ENCODE peak calls at places on chromosome 2, in ten cellular contexts. E is tibial nerve, Q is GM12878, W is H1, Y is upper lobe of left lung, A is A549, O is SK-N-SH, T is sigmoid colon, R is ovary, G is K562. N is an unnamed sample. For H3K4me1, the result is how much of the 10 kb centered on the place peaks cover.

GRCh38 chr2:26988165-26988879 is 17.9 kb downstream of the MAPRE3 start:
- DNase-seq in E (no peak), Q (no peak), W (no peak), Y (no peak), A (no peak), O (no peak), T (no peak), R (no peak), G (no peak), N (no peak)

GRCh38 chr2:165927353-165927752 is 26.2 kb downstream of the TTC21B start:
- DNase-seq in E (no peak), Q (no peak), W (no peak), Y (no peak), A (no peak), O (no peak), T (no peak), R (no peak), G (no peak), N (no peak)

GRCh38 chr2:27265536-27265870 is 2.7 kb upstream of the SLC30A3 start:
- DNase-seq in E (no peak), Q (no peak), W (no peak), Y (no peak), A (no peak), O (no peak), T (no peak), R (no peak), G (no peak), N (no peak)

GRCh38 chr2:148664229-148664628 is 19.7 kb downstream of the EPC2 start:
- DNase-seq in E (no peak), Q (no peak), W (no peak), Y (no peak), A (no peak), O (no peak), T (no peak), R (no peak), G (no peak), N (no peak)

GRCh38 chr2:237631029-237631785 is 3.8 kb downstream of the LRRFIP1 start:
- DNase-seq in E (no peak), Q (no peak), W (no peak), Y (no peak), A (no peak), O (no peak), T (no peak), R (no peak), G (no peak), N (no peak)

GRCh38 chr2:19738707-19739106 is 163.1 kb downstream of the TTC32 start:
- DNase-seq in E (peak), Q (no peak), W (no peak), Y (no peak), A (no peak), O (no peak), T (peak), R (no peak), G (no peak), N (peak)

GRCh38 chr2:2527162-2527561 is 196.1 kb upstream of the MYT1L start:
- DNase-seq in E (no peak), Q (no peak), W (no peak), Y (no peak), A (peak), O (no peak), T (peak), R (no peak), G (no peak), N (no peak)

GRCh38 chr2:24659862-24660261 is 133.3 kb downstream of the PTRHD1 start:
- DNase-seq in E (no peak), Q (no peak), W (no peak), Y (no peak), A (no peak), O (peak), T (no peak), R (no peak), G (no peak), N (no peak)

GRCh38 chr2:31141513-31141912 is 3.3 kb upstream of the GALNT14 start:
- DNase-seq in E (no peak), Q (no peak), W (no peak), Y (no peak), A (no peak), O (no peak), T (no peak), R (no peak), G (no peak), N (no peak)

GRCh38 chr2:229921892-229922448 is at the start of gene TRIP12:
- DNase-seq in E (peak), Q (peak), W (peak), Y (peak), A (peak), O (peak), T (peak), R (peak), G (peak), N (peak)

GRCh38 chr2:64604155-64604554 is 49.6 kb downstream of the SERTAD2 start:
- DNase-seq in E (no peak), Q (no peak), W (no peak), Y (no peak), A (no peak), O (no peak), T (peak), R (no peak), G (no peak), N (no peak)

GRCh38 chr2:44768438-44769236 is 172.9 kb upstream of the SIX3 start:
- DNase-seq in E (no peak), Q (no peak), W (peak), Y (no peak), A (no peak), O (no peak), T (no peak), R (no peak), G (no peak), N (no peak)

GRCh38 chr2:181891258-181891965 is at the start of gene ITPRID2:
- DNase-seq in E (peak), Q (no peak), W (no peak), Y (peak), A (peak), O (peak), T (peak), R (peak), G (peak), N (peak)

GRCh38 chr2:55636831-55637230 is 19.4 kb upstream of the PPP4R3B start:
- DNase-seq in E (no peak), Q (no peak), W (no peak), Y (no peak), A (no peak), O (no peak), T (no peak), R (no peak), G (no peak), N (no peak)

GRCh38 chr2:190666895-190667294 is 18.0 kb downstream of the NAB1 start:
- DNase-seq in E (no peak), Q (no peak), W (no peak), Y (no peak), A (no peak), O (no peak), T (no peak), R (no peak), G (no peak), N (no peak)

GRCh38 chr2:229235136-229235914 is 35.8 kb downstream of the PID1 start:
- DNase-seq in E (peak), Q (no peak), W (peak), Y (peak), A (no peak), O (no peak), T (peak), R (no peak), G (no peak), N (no peak)

GRCh38 chr2:220090050-220090449 is 462.6 kb downstream of the SLC4A3 start:
- DNase-seq in E (no peak), Q (no peak), W (no peak), Y (no peak), A (peak), O (no peak), T (no peak), R (no peak), G (no peak), N (no peak)
- TF ChIP-seq EP300 in E (no peak), Q (no peak), W (no peak), Y (no peak), A (no peak), O (no peak), T (no peak), R (no peak), G (no peak), N (no peak)

GRCh38 chr2:168469281-168469988 is 13.4 kb downstream of the CERS6 start:
- DNase-seq in E (no peak), Q (peak), W (no peak), Y (no peak), A (no peak), O (no peak), T (no peak), R (no peak), G (no peak), N (no peak)

GRCh38 chr2:168466834-168467565 is 10.9 kb downstream of the CERS6 start:
- DNase-seq in E (no peak), Q (no peak), W (no peak), Y (no peak), A (no peak), O (no peak), T (no peak), R (no peak), G (no peak), N (no peak)

GRCh38 chr2:168468354-168468753 is 12.3 kb downstream of the CERS6 start:
- DNase-seq in E (no peak), Q (no peak), W (no peak), Y (no peak), A (no peak), O (no peak), T (no peak), R (no peak), G (no peak), N (no peak)

GRCh38 chr2:168466190-168466737 is 10.2 kb downstream of the CERS6 start:
- DNase-seq in E (no peak), Q (no peak), W (no peak), Y (no peak), A (no peak), O (no peak), T (no peak), R (no peak), G (no peak), N (no peak)

DNA sequence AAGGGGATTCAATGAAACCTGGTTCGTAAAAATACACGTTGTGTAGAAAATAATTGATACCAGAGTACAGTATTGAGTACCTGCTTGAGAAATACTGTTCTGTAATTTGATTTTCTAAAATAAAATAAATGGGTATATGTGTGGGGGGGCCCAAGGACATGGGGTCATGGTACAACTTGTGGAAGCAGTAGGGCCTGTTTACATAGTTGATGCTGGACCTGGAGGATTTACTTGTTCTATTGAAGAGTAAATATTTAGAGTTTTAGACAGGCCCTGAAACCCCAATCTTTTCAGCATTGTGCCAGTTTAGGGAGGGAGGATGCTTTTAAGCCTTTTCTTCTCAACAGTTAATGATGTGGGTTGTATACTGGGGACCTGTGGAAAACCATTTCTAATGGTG is 11.7 kb downstream of the CERS6 start:
- DNase-seq in E (no peak), Q (no peak), W (no peak), Y (no peak), A (no peak), O (no peak), T (no peak), R (no peak), G (no peak), N (no peak)
- H3K4me1 ChIP-seq in E (under half), Q (half or more), W (under half), Y (under half), A (under half), O (under half), T (under half), R (under half), G (under half), N (under half)

DNA sequence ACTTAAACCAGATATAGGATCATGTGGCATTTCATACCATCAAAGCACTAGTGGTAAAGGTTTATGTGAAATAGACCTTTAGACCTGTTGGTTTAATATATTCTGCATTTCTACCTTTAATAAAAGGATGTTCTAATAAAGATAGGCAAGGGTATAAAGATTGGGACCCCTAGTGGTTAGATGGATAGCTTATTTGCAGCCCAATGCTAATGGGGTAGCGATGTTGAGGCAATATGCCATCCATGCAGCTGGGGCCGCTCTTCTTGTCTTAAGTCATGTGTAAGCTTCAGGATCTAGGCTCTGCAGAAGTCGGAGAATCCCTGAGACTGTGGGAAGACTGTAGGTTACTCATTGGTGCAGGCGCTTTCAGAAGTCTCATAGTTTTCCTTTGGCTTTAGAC is 114.9 kb downstream of the ICOS start:
- DNase-seq in E (no peak), Q (no peak), W (no peak), Y (no peak), A (peak), O (no peak), T (no peak), R (no peak), G (peak), N (no peak)
- TF ChIP-seq CTCF in E (no peak), Q (no peak), W (peak), Y (no peak), A (no peak), O (peak), T (no peak), R (no peak), G (peak), N (no peak)

GRCh38 chr2:109470121-109470921 is 143.4 kb downstream of the SEPTIN10 start:
- DNase-seq in E (no peak), Q (no peak), W (no peak), Y (no peak), A (peak), O (no peak), T (no peak), R (no peak), G (no peak), N (no peak)

GRCh38 chr2:109468893-109469292 is 144.9 kb downstream of the SEPTIN10 start:
- DNase-seq in E (no peak), Q (no peak), W (no peak), Y (no peak), A (no peak), O (no peak), T (peak), R (no peak), G (no peak), N (no peak)

GRCh38 chr2:109463891-109464290 is 149.9 kb downstream of the SEPTIN10 start:
- DNase-seq in E (no peak), Q (no peak), W (no peak), Y (no peak), A (no peak), O (no peak), T (peak), R (no peak), G (no peak), N (no peak)

GRCh38 chr2:109466674-109467575 is 146.8 kb downstream of the SEPTIN10 start:
- DNase-seq in E (no peak), Q (no peak), W (no peak), Y (no peak), A (peak), O (no peak), T (peak), R (no peak), G (no peak), N (peak)

DNA sequence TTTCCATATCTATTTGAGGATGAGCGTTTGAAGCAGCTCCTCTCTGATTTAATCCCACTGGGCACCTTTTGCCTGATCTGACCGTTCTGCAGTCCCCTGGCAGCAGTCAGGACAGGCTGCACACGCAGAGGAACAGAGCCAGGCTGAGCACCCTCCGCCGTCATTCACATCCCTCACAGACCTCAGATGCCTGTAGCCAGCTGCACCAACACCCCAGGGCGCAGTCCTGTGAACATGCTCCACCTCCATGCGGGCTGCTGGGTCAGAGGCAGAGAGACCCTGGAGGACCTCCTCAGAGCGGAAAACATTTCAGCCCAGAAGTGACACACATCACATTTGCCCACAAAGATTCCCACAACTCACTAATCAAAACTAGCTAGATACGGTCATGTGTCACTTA is 146.1 kb downstream of the SEPTIN10 start:
- DNase-seq in E (no peak), Q (no peak), W (no peak), Y (no peak), A (no peak), O (peak), T (peak), R (no peak), G (no peak), N (no peak)
- TF ChIP-seq EP300 in E (no peak), Q (no peak), W (no peak), Y (no peak), A (no peak), O (no peak), T (no peak), R (no peak), G (no peak), N (no peak)

GRCh38 chr2:62708751-62709150 is 3.2 kb downstream of the EHBP1 start:
- DNase-seq in E (no peak), Q (no peak), W (no peak), Y (no peak), A (no peak), O (no peak), T (no peak), R (no peak), G (no peak), N (no peak)
- H3K4me1 ChIP-seq in E (under half), Q (under half), W (under half), Y (under half), A (under half), O (under half), T (under half), R (under half), G (under half), N (half or more)

DNA sequence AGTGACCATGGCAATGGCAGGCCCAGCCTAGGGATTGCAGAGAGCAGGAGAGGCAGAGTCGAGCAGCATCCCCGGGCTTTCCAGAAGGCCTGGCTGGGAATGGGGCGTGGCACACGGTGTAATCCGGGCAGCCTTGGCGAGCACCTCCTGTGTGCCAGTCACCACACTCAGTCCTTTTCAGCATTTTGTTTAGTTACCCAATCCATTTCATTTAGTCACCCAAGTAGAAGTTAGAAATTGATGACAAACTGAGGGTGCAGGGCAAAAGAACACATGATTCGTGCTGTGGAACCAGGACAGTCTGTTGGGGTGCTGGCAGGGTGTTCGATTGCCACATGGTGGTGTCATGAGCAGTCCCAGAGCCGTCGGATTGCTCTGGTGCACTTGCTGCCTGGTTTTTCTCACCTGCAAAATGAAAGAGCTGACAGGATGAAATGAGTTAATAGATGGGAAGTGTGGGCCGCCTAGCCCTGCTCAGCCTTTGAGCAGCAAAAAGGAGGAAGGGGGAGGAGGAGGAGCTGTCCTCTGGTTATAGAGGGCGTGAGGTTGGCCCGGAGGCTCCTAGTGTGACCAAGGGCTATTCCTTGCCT is 299.4 kb downstream of the AGAP1 start:
- DNase-seq in E (no peak), Q (no peak), W (no peak), Y (no peak), A (peak), O (peak), T (peak), R (no peak), G (no peak), N (no peak)
- TF ChIP-seq CTCF in E (no peak), Q (peak), W (peak), Y (no peak), A (peak), O (no peak), T (no peak), R (no peak), G (peak), N (no peak)

GRCh38 chr2:171482877-171483276 is 39.4 kb upstream of the CYBRD1 start:
- DNase-seq in E (no peak), Q (no peak), W (no peak), Y (no peak), A (no peak), O (no peak), T (no peak), R (no peak), G (no peak), N (no peak)
- TF ChIP-seq EP300 in E (no peak), Q (no peak), W (no peak), Y (no peak), A (no peak), O (no peak), T (no peak), R (no peak), G (no peak), N (no peak)

GRCh38 chr2:119249311-119249710 is 25.7 kb downstream of the STEAP3 start:
- DNase-seq in E (no peak), Q (no peak), W (no peak), Y (peak), A (no peak), O (no peak), T (no peak), R (no peak), G (no peak), N (no peak)
- H3K4me1 ChIP-seq in E (under half), Q (under half), W (under half), Y (under half), A (under half), O (under half), T (under half), R (under half), G (under half), N (under half)